ENCODE peak calls at places on chromosomes 13 and 19, in four cellular contexts. P is NCI-H460, F is naive B cell, U is NCI-H345. Q is an unnamed sample.

GRCh38 chr13:26563713-26564112 is 6.2 kb downstream of the WASF3 start:
- DNase-seq in P (no peak), F (no peak), U (no peak), Q (no peak)

GRCh38 chr13:112974676-112975075 is 5.7 kb downstream of the MCF2L start:
- DNase-seq in P (no peak), F (no peak), U (no peak), Q (no peak)

GRCh38 chr19:13234518-13234917 is 84.3 kb downstream of the IER2 start:
- DNase-seq in P (peak), F (peak), U (no peak), Q (peak)

GRCh38 chr19:44254496-44254895 is 5.2 kb upstream of the ZNF233 start:
- DNase-seq in P (no peak), F (no peak), U (no peak), Q (no peak)

GRCh38 chr13:23450340-23451046 is 17.0 kb upstream of the SACS start:
- DNase-seq in P (no peak), F (no peak), U (peak), Q (no peak)

GRCh38 chr13:45195421-45195820 is 5.4 kb downstream of the KCTD4 start:
- DNase-seq in P (no peak), F (no peak), U (no peak), Q (no peak)

GRCh38 chr19:17932485-17933338 is at the start of gene CCDC124:
- DNase-seq in P (peak), F (peak), U (peak), Q (peak)

GRCh38 chr19:23917856-23918255 is 3.2 kb downstream of the ZNF726 start:
- DNase-seq in P (no peak), F (no peak), U (no peak), Q (no peak)

GRCh38 chr19:58455306-58455705 is 3.9 kb downstream of the ZNF324B start:
- DNase-seq in P (no peak), F (no peak), U (no peak), Q (no peak)

GRCh38 chr19:2824129-2824528 is 4.5 kb downstream of the ZNF554 start:
- DNase-seq in P (no peak), F (no peak), U (no peak), Q (no peak)

GRCh38 chr13:96849091-96849490 is 145.2 kb downstream of the OXGR1 start:
- DNase-seq in P (no peak), F (no peak), U (no peak), Q (no peak)

GRCh38 chr13:97567510-97568243 is 133.7 kb downstream of the RAP2A start:
- DNase-seq in P (peak), F (no peak), U (no peak), Q (no peak)

GRCh38 chr13:71217827-71218226 is 649.2 kb downstream of the DACH1 start:
- DNase-seq in P (no peak), F (no peak), U (no peak), Q (no peak)

GRCh38 chr19:34096020-34096915 is 76.0 kb upstream of the LSM14A start:
- DNase-seq in P (peak), F (peak), U (peak), Q (peak)

Q was measured in astrocyte of the spinal cord.